ENCODE peak calls at places on chromosomes 5 and 9, in five cellular contexts. One of them, this sample, is unnamed.

GRCh38 chr9:76654575-76654974 is 109.7 kb upstream of the PCA3 start:
- DNase-seq in HuH-7: no peak
- DNase-seq in NCI-H1105: no peak
- DNase-seq in GM13977: no peak
- DNase-seq in ovary: no peak
- DNase-seq in this sample: no peak

GRCh38 chr5:36177715-36178556 is 26.0 kb downstream of the SKP2 start:
- DNase-seq in HuH-7: peak
- DNase-seq in NCI-H1105: peak
- DNase-seq in GM13977: no peak
- DNase-seq in ovary: peak
- DNase-seq in this sample: peak

GRCh38 chr5:136802382-136802781 is 437.0 kb upstream of the TRPC7 start:
- DNase-seq in HuH-7: no peak
- DNase-seq in NCI-H1105: peak
- DNase-seq in GM13977: no peak
- DNase-seq in ovary: no peak
- DNase-seq in this sample: peak

GRCh38 chr5:101838329-101838964 is 457.6 kb downstream of the SLCO4C1 start:
- DNase-seq in NCI-H1105: no peak
- DNase-seq in ovary: no peak
- DNase-seq in GM13977: no peak
- DNase-seq in HuH-7: no peak
- DNase-seq in this sample: no peak

GRCh38 chr5:122111513-122111912 is 17.8 kb upstream of the ZNF474 start:
- DNase-seq in NCI-H1105: no peak
- DNase-seq in GM13977: no peak
- DNase-seq in HuH-7: no peak
- DNase-seq in ovary: no peak
- DNase-seq in this sample: no peak

GRCh38 chr5:75522025-75522424 is 10.3 kb downstream of the POLK start:
- DNase-seq in GM13977: no peak
- DNase-seq in HuH-7: no peak
- DNase-seq in ovary: no peak
- DNase-seq in NCI-H1105: no peak
- DNase-seq in this sample: no peak

GRCh38 chr9:16247188-16247875 is 623.1 kb downstream of the BNC2 start:
- DNase-seq in GM13977: no peak
- DNase-seq in ovary: no peak
- DNase-seq in NCI-H1105: no peak
- DNase-seq in HuH-7: no peak
- DNase-seq in this sample: no peak

GRCh38 chr9:137160716-137161557 is 8.9 kb downstream of the LRRC26 start:
- DNase-seq in NCI-H1105: peak
- DNase-seq in HuH-7: no peak
- DNase-seq in ovary: no peak
- DNase-seq in GM13977: no peak
- DNase-seq in this sample: no peak

GRCh38 chr5:151123897-151124751 is 33.5 kb downstream of the ANXA6 start:
- DNase-seq in ovary: no peak
- DNase-seq in HuH-7: no peak
- DNase-seq in NCI-H1105: peak
- DNase-seq in GM13977: peak
- DNase-seq in this sample: no peak